ENCODE peak calls at places on chromosomes 7 and 10, in ten cellular contexts. One of them, this sample, is unnamed.

GRCh38 chr7:81672872-81673271 is 97.0 kb downstream of the HGF start:
- DNase-seq in lower leg skin: no peak
- DNase-seq in erythroblast: no peak
- DNase-seq in endothelial cell of umbilical vein: no peak
- DNase-seq in tibial nerve: no peak
- DNase-seq in transverse colon: no peak
- DNase-seq in GM12892: no peak
- DNase-seq in A549: no peak
- DNase-seq in sigmoid colon: no peak
- DNase-seq in prostate gland: no peak
- DNase-seq in this sample: no peak

GRCh38 chr7:12256025-12256570 is 45.0 kb downstream of the TMEM106B start:
- DNase-seq in tibial nerve: no peak
- DNase-seq in transverse colon: no peak
- DNase-seq in endothelial cell of umbilical vein: peak
- DNase-seq in prostate gland: no peak
- DNase-seq in A549: peak
- DNase-seq in sigmoid colon: no peak
- DNase-seq in lower leg skin: no peak
- DNase-seq in erythroblast: no peak
- DNase-seq in GM12892: no peak
- DNase-seq in this sample: no peak

GRCh38 chr7:92777993-92778392 is 58.4 kb downstream of the CDK6 start:
- DNase-seq in transverse colon: no peak
- DNase-seq in A549: no peak
- DNase-seq in tibial nerve: no peak
- DNase-seq in endothelial cell of umbilical vein: no peak
- DNase-seq in lower leg skin: no peak
- DNase-seq in erythroblast: no peak
- DNase-seq in prostate gland: no peak
- DNase-seq in sigmoid colon: no peak
- DNase-seq in GM12892: no peak
- DNase-seq in this sample: no peak

GRCh38 chr10:132721725-132722124 is 64.2 kb downstream of the NKX6-2 start:
- DNase-seq in GM12892: no peak
- DNase-seq in transverse colon: no peak
- DNase-seq in endothelial cell of umbilical vein: no peak
- DNase-seq in tibial nerve: no peak
- DNase-seq in prostate gland: no peak
- DNase-seq in erythroblast: no peak
- DNase-seq in A549: no peak
- DNase-seq in sigmoid colon: no peak
- DNase-seq in lower leg skin: no peak
- DNase-seq in this sample: no peak

GRCh38 chr10:114519306-114519669 is 115.0 kb upstream of the AFAP1L2 start:
- DNase-seq in lower leg skin: peak
- DNase-seq in transverse colon: peak
- DNase-seq in GM12892: no peak
- DNase-seq in A549: peak
- DNase-seq in endothelial cell of umbilical vein: no peak
- DNase-seq in erythroblast: no peak
- DNase-seq in prostate gland: peak
- DNase-seq in tibial nerve: no peak
- DNase-seq in sigmoid colon: no peak
- DNase-seq in this sample: no peak

GRCh38 chr7:110803602-110804143 is 287.3 kb upstream of the LRRN3 start:
- DNase-seq in A549: no peak
- DNase-seq in GM12892: no peak
- DNase-seq in sigmoid colon: no peak
- DNase-seq in endothelial cell of umbilical vein: no peak
- DNase-seq in transverse colon: peak
- DNase-seq in prostate gland: no peak
- DNase-seq in tibial nerve: no peak
- DNase-seq in erythroblast: no peak
- DNase-seq in lower leg skin: no peak
- DNase-seq in this sample: no peak

GRCh38 chr10:87771871-87772500 is 46.0 kb downstream of the ATAD1 start:
- DNase-seq in GM12892: no peak
- DNase-seq in sigmoid colon: no peak
- DNase-seq in prostate gland: no peak
- DNase-seq in lower leg skin: no peak
- DNase-seq in tibial nerve: no peak
- DNase-seq in erythroblast: peak
- DNase-seq in A549: peak
- DNase-seq in transverse colon: no peak
- DNase-seq in endothelial cell of umbilical vein: peak
- DNase-seq in this sample: no peak

GRCh38 chr10:77409697-77410471 is 227.7 kb downstream of the KCNMA1 start:
- DNase-seq in A549: no peak
- DNase-seq in lower leg skin: peak
- DNase-seq in transverse colon: peak
- DNase-seq in endothelial cell of umbilical vein: no peak
- DNase-seq in prostate gland: no peak
- DNase-seq in sigmoid colon: peak
- DNase-seq in tibial nerve: no peak
- DNase-seq in GM12892: no peak
- DNase-seq in erythroblast: no peak
- DNase-seq in this sample: no peak

GRCh38 chr7:74272305-74273038 is 16.7 kb upstream of the CLIP2 start:
- DNase-seq in prostate gland: no peak
- DNase-seq in erythroblast: no peak
- DNase-seq in GM12892: peak
- DNase-seq in A549: peak
- DNase-seq in endothelial cell of umbilical vein: peak
- DNase-seq in lower leg skin: peak
- DNase-seq in transverse colon: peak
- DNase-seq in tibial nerve: peak
- DNase-seq in sigmoid colon: peak
- DNase-seq in this sample: no peak

GRCh38 chr10:78700413-78700812 is 368.4 kb upstream of the ZMIZ1 start:
- DNase-seq in endothelial cell of umbilical vein: peak
- DNase-seq in A549: peak
- DNase-seq in lower leg skin: no peak
- DNase-seq in prostate gland: no peak
- DNase-seq in sigmoid colon: no peak
- DNase-seq in tibial nerve: no peak
- DNase-seq in GM12892: no peak
- DNase-seq in erythroblast: no peak
- DNase-seq in transverse colon: peak
- DNase-seq in this sample: no peak

GRCh38 chr7:44561481-44561880 is 12.2 kb downstream of the DDX56 start:
- DNase-seq in prostate gland: no peak
- DNase-seq in lower leg skin: no peak
- DNase-seq in tibial nerve: no peak
- DNase-seq in transverse colon: no peak
- DNase-seq in sigmoid colon: no peak
- DNase-seq in GM12892: no peak
- DNase-seq in A549: no peak
- DNase-seq in erythroblast: no peak
- DNase-seq in endothelial cell of umbilical vein: no peak
- DNase-seq in this sample: no peak

GRCh38 chr7:44561962-44562621 is 11.6 kb downstream of the DDX56 start:
- DNase-seq in erythroblast: peak
- DNase-seq in A549: peak
- DNase-seq in prostate gland: no peak
- DNase-seq in transverse colon: peak
- DNase-seq in endothelial cell of umbilical vein: no peak
- DNase-seq in sigmoid colon: no peak
- DNase-seq in lower leg skin: no peak
- DNase-seq in GM12892: no peak
- DNase-seq in tibial nerve: no peak
- DNase-seq in this sample: no peak

GRCh38 chr7:44564606-44565005 is 9.1 kb downstream of the DDX56 start:
- DNase-seq in sigmoid colon: no peak
- DNase-seq in erythroblast: no peak
- DNase-seq in GM12892: no peak
- DNase-seq in transverse colon: no peak
- DNase-seq in lower leg skin: no peak
- DNase-seq in endothelial cell of umbilical vein: no peak
- DNase-seq in prostate gland: no peak
- DNase-seq in A549: no peak
- DNase-seq in tibial nerve: no peak
- DNase-seq in this sample: no peak

GRCh38 chr7:44565097-44565794 is 8.5 kb downstream of the DDX56 start:
- DNase-seq in transverse colon: peak
- DNase-seq in tibial nerve: peak
- DNase-seq in A549: peak
- DNase-seq in sigmoid colon: peak
- DNase-seq in endothelial cell of umbilical vein: peak
- DNase-seq in lower leg skin: no peak
- DNase-seq in prostate gland: peak
- DNase-seq in GM12892: peak
- DNase-seq in erythroblast: peak
- DNase-seq in this sample: no peak

DNA sequence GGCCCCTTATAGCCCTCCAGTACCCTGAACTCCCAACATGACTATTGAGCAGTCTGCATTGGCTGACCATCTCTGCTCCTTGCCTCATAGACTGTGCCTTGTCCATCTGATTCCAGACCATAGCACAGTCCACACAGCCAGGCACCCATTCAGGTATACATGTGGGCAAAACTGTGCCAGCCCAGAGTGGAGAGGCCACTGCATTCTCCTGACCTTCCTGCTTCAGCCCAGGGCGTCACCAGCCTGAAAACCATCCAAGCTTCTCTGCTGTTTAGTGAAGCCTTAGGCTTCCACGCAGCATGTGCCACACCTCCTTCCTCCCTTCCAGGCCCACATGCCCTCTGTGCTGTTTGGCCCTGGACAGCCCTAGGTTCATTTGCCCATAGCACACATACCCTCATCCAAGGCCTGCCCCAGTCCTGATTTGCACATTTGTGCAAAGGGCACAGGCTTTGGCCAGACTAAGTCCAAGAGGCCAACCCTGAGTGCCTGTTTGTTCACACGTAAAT is 10.5 kb downstream of the DDX56 start:
- DNase-seq in prostate gland: no peak
- DNase-seq in erythroblast: no peak
- DNase-seq in tibial nerve: no peak
- DNase-seq in A549: no peak
- DNase-seq in GM12892: no peak
- DNase-seq in transverse colon: no peak
- DNase-seq in lower leg skin: no peak
- DNase-seq in endothelial cell of umbilical vein: no peak
- DNase-seq in sigmoid colon: no peak
- DNase-seq in this sample: no peak
- TF ChIP-seq POLR2A in prostate gland: no peak
- TF ChIP-seq POLR2A in erythroblast: peak
- TF ChIP-seq POLR2A in tibial nerve: no peak
- TF ChIP-seq POLR2A in A549: no peak
- TF ChIP-seq POLR2A in GM12892: no peak
- TF ChIP-seq POLR2A in transverse colon: no peak
- TF ChIP-seq POLR2A in lower leg skin: no peak
- TF ChIP-seq POLR2A in endothelial cell of umbilical vein: no peak
- TF ChIP-seq POLR2A in sigmoid colon: no peak
- TF ChIP-seq POLR2A in this sample: no peak

DNA sequence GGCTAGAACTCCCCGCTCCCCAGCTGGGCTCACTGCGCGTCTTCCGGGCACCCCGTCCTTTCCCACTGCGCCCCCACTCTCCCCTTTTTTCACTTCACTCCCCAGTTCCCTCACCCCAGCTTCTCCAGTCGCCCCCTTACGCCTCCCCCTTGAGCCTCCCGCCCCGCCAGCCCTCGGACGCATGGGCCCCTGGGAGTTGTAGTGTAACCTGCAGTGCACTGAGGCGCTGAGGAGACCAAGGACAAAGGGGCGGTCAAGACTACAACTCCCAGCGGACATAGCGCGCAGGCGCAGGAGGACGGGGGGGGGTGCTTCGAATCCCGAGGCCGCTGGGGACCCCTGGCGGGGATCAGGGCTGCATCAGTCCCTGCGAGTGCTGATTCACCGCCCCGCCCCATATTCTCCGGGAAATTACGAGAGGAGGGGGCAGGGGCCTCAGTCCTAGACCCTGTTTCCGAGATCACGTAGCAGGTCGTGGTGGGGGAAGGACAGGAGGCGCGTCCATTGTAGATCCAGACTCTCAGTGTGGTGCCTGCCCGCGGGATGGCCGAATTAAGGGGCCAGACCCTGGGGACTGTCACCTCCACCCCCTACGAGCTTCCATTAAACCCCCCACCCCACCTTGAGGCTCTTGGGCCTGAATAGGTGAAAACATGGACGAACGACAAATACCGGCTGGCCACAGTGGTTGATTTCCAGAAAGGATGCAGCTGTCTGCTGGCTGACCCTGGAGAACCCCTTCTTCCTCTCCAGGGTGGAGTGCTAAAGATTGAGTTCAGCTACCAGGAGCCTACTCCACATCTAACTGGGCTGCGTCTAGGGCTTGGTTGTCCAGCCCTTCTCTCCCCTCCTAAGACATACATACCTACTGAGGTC is 558 bp upstream of the YWHAG start:
- DNase-seq in prostate gland: peak
- DNase-seq in A549: peak
- DNase-seq in endothelial cell of umbilical vein: peak
- DNase-seq in tibial nerve: peak
- DNase-seq in lower leg skin: peak
- DNase-seq in sigmoid colon: peak
- DNase-seq in GM12892: peak
- DNase-seq in transverse colon: peak
- DNase-seq in erythroblast: peak
- DNase-seq in this sample: peak
- TF ChIP-seq POLR2A in prostate gland: peak
- TF ChIP-seq POLR2A in A549: peak
- TF ChIP-seq POLR2A in endothelial cell of umbilical vein: peak
- TF ChIP-seq POLR2A in tibial nerve: no peak
- TF ChIP-seq POLR2A in lower leg skin: no peak
- TF ChIP-seq POLR2A in sigmoid colon: peak
- TF ChIP-seq POLR2A in GM12892: no peak
- TF ChIP-seq POLR2A in transverse colon: no peak
- TF ChIP-seq POLR2A in erythroblast: no peak
- TF ChIP-seq POLR2A in this sample: no peak

GRCh38 chr7:151238924-151239836 is 6.9 kb downstream of the CHPF2 start:
- DNase-seq in GM12892: no peak
- DNase-seq in erythroblast: no peak
- DNase-seq in transverse colon: no peak
- DNase-seq in sigmoid colon: peak
- DNase-seq in lower leg skin: no peak
- DNase-seq in endothelial cell of umbilical vein: no peak
- DNase-seq in A549: no peak
- DNase-seq in tibial nerve: no peak
- DNase-seq in prostate gland: no peak
- DNase-seq in this sample: no peak
- TF ChIP-seq POLR2A in GM12892: no peak
- TF ChIP-seq POLR2A in erythroblast: no peak
- TF ChIP-seq POLR2A in transverse colon: no peak
- TF ChIP-seq POLR2A in sigmoid colon: no peak
- TF ChIP-seq POLR2A in lower leg skin: no peak
- TF ChIP-seq POLR2A in endothelial cell of umbilical vein: no peak
- TF ChIP-seq POLR2A in A549: no peak
- TF ChIP-seq POLR2A in tibial nerve: no peak
- TF ChIP-seq POLR2A in prostate gland: no peak
- TF ChIP-seq POLR2A in this sample: no peak

DNA sequence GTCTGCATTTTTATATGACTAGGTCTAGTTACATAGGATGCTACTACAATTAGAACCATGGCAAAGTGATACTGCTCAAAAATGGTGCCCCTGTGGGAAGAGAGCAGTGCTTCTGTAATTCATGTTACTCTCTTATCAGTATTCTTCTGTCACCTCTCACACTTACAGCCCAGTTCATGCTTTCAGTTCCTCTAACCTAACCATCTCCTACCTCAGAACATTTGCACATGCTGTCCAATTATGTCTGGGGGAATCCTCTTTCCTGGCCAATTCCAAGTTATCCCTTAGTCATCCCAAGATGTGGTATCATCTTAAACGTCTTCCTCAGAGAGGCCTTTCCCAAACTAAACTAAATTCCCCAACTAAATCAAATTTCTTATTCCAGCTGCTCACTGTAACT is 190.2 kb downstream of the RELN start:
- DNase-seq in prostate gland: no peak
- DNase-seq in lower leg skin: no peak
- DNase-seq in sigmoid colon: no peak
- DNase-seq in tibial nerve: no peak
- DNase-seq in erythroblast: no peak
- DNase-seq in GM12892: no peak
- DNase-seq in A549: no peak
- DNase-seq in endothelial cell of umbilical vein: no peak
- DNase-seq in transverse colon: no peak
- DNase-seq in this sample: no peak
- TF ChIP-seq POLR2A in prostate gland: no peak
- TF ChIP-seq POLR2A in lower leg skin: no peak
- TF ChIP-seq POLR2A in sigmoid colon: no peak
- TF ChIP-seq POLR2A in tibial nerve: no peak
- TF ChIP-seq POLR2A in erythroblast: no peak
- TF ChIP-seq POLR2A in GM12892: no peak
- TF ChIP-seq POLR2A in A549: no peak
- TF ChIP-seq POLR2A in endothelial cell of umbilical vein: no peak
- TF ChIP-seq POLR2A in transverse colon: no peak
- TF ChIP-seq POLR2A in this sample: no peak